ENCODE peak calls at places on chromosome 7, in six cellular contexts. U, J, P, K, O and C are unnamed samples.

GRCh38 chr7:36775061-36775631 is 50.9 kb upstream of the AOAH start:
- DNase-seq in U (no peak), K (no peak), P (no peak), O (no peak), J (no peak), C (no peak)

GRCh38 chr7:119594956-119595355 is 678.0 kb upstream of the KCND2 start:
- DNase-seq in O (no peak), U (no peak), P (peak; percentile 40), K (no peak), J (no peak), C (no peak)

GRCh38 chr7:94161476-94161875 is 157.3 kb upstream of the BET1 start:
- DNase-seq in U (no peak), P (no peak), J (no peak), O (no peak), K (no peak), C (no peak)

GRCh38 chr7:5237286-5237685 is 45.5 kb upstream of the SLC29A4 start:
- DNase-seq in J (no peak), K (peak; percentile 67), U (peak; percentile 58), O (peak; percentile 70), P (no peak), C (no peak)

GRCh38 chr7:17971392-17971791 is 31.1 kb upstream of the SNX13 start:
- DNase-seq in K (peak; percentile 26), U (no peak), J (no peak), O (peak; percentile 17), P (no peak), C (no peak)

GRCh38 chr7:87082675-87083074 is 23.2 kb upstream of the ELAPOR2 start:
- DNase-seq in K (no peak), O (no peak), U (no peak), P (no peak), J (no peak), C (no peak)

GRCh38 chr7:101861223-101861775 is 43.9 kb downstream of the CUX1 start:
- DNase-seq in O (no peak), K (no peak), U (no peak), J (no peak), P (no peak), C (no peak)

GRCh38 chr7:137538361-137538762 is 194.8 kb upstream of the PTN start:
- DNase-seq in O (peak; percentile 21), J (no peak), P (no peak), U (no peak), K (peak; percentile 82), C (no peak)

GRCh38 chr7:51316666-51317581 is at the start of gene COBL:
- DNase-seq in K (no peak), J (no peak), P (peak; percentile 72), O (no peak), U (peak; percentile 35), C (no peak)

GRCh38 chr7:35599642-35600041 is 95.3 kb downstream of the HERPUD2 start:
- DNase-seq in J (no peak), U (no peak), P (no peak), O (no peak), K (no peak), C (no peak)

GRCh38 chr7:88357295-88357694 is 50.6 kb upstream of the STEAP4 start:
- DNase-seq in U (no peak), J (no peak), P (no peak), K (no peak), O (peak; percentile 70), C (no peak)

GRCh38 chr7:100393233-100393905 is 20.1 kb downstream of the PILRA start:
- DNase-seq in O (no peak), U (no peak), J (no peak), K (no peak), P (no peak), C (no peak)

GRCh38 chr7:102289051-102289450 is 2.4 kb downstream of the SH2B2 start:
- DNase-seq in K (no peak), U (no peak), J (no peak), P (no peak), O (no peak), C (no peak)

GRCh38 chr7:131568510-131568909 is 12.1 kb upstream of the PODXL start:
- DNase-seq in P (no peak), O (no peak), K (no peak), U (no peak), J (no peak), C (no peak)